ENCODE peak calls at places on chromosomes 7 and 10, in five cellular contexts. F, L, Q, X and C are unnamed samples.

GRCh38 chr7:31744294-31744874 is 57.4 kb downstream of the PPP1R17 start:
- DNase-seq in L (peak), Q (no peak), X (peak), F (peak), C (peak)

GRCh38 chr10:61257956-61258496 is 195.2 kb downstream of the TMEM26 start:
- DNase-seq in Q (no peak), X (no peak), F (no peak), L (peak), C (no peak)

GRCh38 chr7:127857464-127857841 is 173.8 kb downstream of the LRRC4 start:
- DNase-seq in Q (no peak), L (no peak), F (no peak), X (no peak), C (no peak)

GRCh38 chr7:7798510-7798909 is 80.1 kb upstream of the RPA3 start:
- DNase-seq in F (no peak), Q (no peak), X (no peak), L (no peak), C (no peak)

GRCh38 chr10:47047127-47047504 is 135.9 kb downstream of the PTPN20 start:
- DNase-seq in X (no peak), Q (no peak), L (no peak), F (no peak), C (no peak)

GRCh38 chr10:133159950-133160812 is at the start of gene KNDC1:
- DNase-seq in X (no peak), L (no peak), Q (no peak), F (peak), C (no peak)

GRCh38 chr7:24152356-24152755 is 131.6 kb upstream of the NPY start:
- DNase-seq in F (no peak), Q (no peak), X (no peak), L (peak), C (peak)

GRCh38 chr10:44258460-44259089 is 126.3 kb downstream of the CXCL12 start:
- DNase-seq in Q (no peak), F (no peak), X (no peak), L (no peak), C (no peak)

GRCh38 chr10:11180228-11180627 is 162.6 kb downstream of the CELF2 start:
- DNase-seq in Q (peak), L (no peak), F (no peak), X (no peak), C (no peak)

GRCh38 chr10:28429573-28430216 is 103.2 kb upstream of the WAC start:
- DNase-seq in X (no peak), F (no peak), L (peak), Q (no peak), C (no peak)